ENCODE peak calls at places on chromosomes 13 and 19, in four cellular contexts. L is HepG2, A is GM12878, T is H1. F is an unnamed sample.

GRCh38 chr19:18612051-18612771 is 459 bp upstream of the TMEM59L start:
- DNase-seq in L (no peak), A (no peak), T (peak; percentile 63), F (no peak)

GRCh38 chr13:102704238-102704750 is 9.4 kb upstream of the METTL21C start:
- DNase-seq in L (no peak), A (no peak), T (no peak), F (no peak)

GRCh38 chr13:95896302-95896701 is 156.9 kb downstream of the UGGT2 start:
- DNase-seq in L (no peak), A (no peak), T (no peak), F (no peak)

GRCh38 chr13:109996404-109996960 is 210.1 kb upstream of the IRS2 start:
- DNase-seq in L (no peak), A (no peak), T (no peak), F (no peak)

GRCh38 chr13:26951581-26952177 is 191.1 kb upstream of the GPR12 start:
- DNase-seq in L (peak; percentile 72), A (no peak), T (no peak), F (no peak)

GRCh38 chr19:52494518-52494917 is 33.0 kb upstream of the ZNF808 start:
- DNase-seq in L (no peak), A (no peak), T (no peak), F (no peak)

GRCh38 chr19:18284710-18285430 is 3.4 kb upstream of the JUND start:
- DNase-seq in L (no peak), A (no peak), T (no peak), F (no peak)

GRCh38 chr13:104592127-104592526 is 1525.9 kb upstream of the SLC10A2 start:
- DNase-seq in L (no peak), A (no peak), T (no peak), F (no peak)

GRCh38 chr19:6374179-6374709 is 1.5 kb downstream of the PSPN start:
- DNase-seq in L (no peak), A (no peak), T (no peak), F (no peak)

GRCh38 chr13:59318320-59318930 is 845.3 kb downstream of the DIAPH3 start:
- DNase-seq in L (peak; percentile 58), A (peak; percentile 9), T (peak; percentile 90), F (peak; percentile 42)

GRCh38 chr13:112245959-112246358 is 130.2 kb upstream of the SPACA7 start:
- DNase-seq in L (no peak), A (no peak), T (peak; percentile 24), F (no peak)

DNA sequence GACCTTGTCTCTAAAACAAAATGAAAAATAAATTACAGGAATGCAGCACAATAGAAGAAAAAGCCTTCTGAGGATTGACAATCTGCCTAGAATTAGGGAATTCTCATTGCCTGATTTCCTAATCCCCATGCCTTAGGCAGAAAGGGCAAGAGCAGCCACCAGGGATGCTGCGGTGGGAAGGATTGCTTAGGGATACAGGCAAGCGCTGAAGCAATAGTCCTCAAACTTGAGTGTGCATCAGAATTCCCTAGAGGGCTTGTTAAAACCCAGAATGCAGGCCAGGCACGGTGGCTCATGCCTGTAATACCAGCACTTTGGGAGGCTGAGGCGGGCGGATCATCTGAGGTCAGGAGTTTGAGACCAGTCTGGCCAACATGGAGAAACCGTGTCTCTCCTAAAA is 1.0 kb upstream of the OR7C2 start:
- DNase-seq in L (no peak), A (no peak), T (no peak), F (no peak)
- H3K4me1 ChIP-seq in L (no peaks in the 10 kb centered on the region), A (no peaks in the 10 kb centered on the region), T (no peaks in the 10 kb centered on the region), F (no peaks in the 10 kb centered on the region)

DNA sequence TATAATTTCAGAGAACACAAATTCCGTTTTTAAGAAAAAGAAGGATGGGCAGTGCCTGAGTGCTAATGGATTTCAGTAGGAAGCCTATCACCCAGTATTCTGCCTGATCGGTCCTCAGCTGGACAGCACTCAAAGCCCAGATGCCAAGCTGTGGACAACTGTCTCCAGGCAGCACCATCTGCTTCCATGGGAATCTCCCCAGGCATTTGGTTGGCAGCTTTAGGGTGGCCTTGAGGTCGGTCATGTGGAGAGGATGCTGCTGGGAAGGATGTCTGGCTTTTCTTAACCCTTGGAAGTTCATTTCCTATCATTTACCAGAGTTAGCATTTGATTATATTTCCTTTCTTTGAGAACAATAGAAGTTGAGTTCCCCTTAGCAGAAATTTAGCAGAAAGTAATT is 311.6 kb downstream of the TBC1D4 start:
- DNase-seq in L (no peak), A (no peak), T (no peak), F (no peak)
- TF ChIP-seq YY1 in L (no peak), A (no peak), T (no peak), F (no peak)

DNA sequence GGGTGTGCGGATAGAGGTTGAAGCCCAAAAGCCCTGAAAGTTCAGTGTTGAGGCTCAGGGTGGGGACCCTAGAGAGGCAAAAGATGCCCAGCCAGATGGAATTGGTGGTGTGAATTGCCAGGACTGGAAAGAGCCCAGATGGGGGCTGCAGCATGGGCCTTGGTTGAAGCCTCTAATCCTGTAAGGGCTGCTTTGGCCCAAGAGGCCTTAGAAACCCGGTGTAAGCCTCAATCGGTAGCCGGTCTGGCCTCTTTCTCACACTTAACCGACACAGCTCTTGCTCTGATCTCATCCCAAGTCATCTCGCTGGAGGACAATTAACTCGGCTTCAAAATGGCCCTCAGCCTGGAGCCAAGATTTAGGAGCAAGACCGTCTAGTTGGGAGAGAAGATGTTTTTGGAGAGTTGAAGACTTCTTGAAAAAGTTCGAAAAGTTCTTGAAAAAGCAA is 2.0 kb downstream of the TPM4 start:
- DNase-seq in L (no peak), A (no peak), T (no peak), F (no peak)
- TF ChIP-seq SUZ12 in L (no peak), A (no peak), T (no peak), F (no peak)

GRCh38 chr13:48178126-48178525 is 54.9 kb upstream of the ITM2B start:
- DNase-seq in L (no peak), A (no peak), T (no peak), F (no peak)
- H3K4me1 ChIP-seq in L (no peaks in the 10 kb centered on the region), A (no peaks in the 10 kb centered on the region), T (no peaks in the 10 kb centered on the region), F (no peaks in the 10 kb centered on the region)

GRCh38 chr19:47489072-47489914 is 5.3 kb upstream of the KPTN start:
- DNase-seq in L (no peak), A (no peak), T (no peak), F (no peak)
- TF ChIP-seq YY1 in L (no peak), A (no peak), T (no peak), F (no peak)

GRCh38 chr19:39169143-39169810 is 27.5 kb upstream of the NCCRP1 start:
- DNase-seq in L (no peak), A (no peak), T (no peak), F (no peak)

GRCh38 chr19:39168258-39169142 is 28.3 kb upstream of the NCCRP1 start:
- DNase-seq in L (no peak), A (no peak), T (no peak), F (no peak)

GRCh38 chr19:39166571-39167391 is 30.0 kb upstream of the NCCRP1 start:
- DNase-seq in L (peak; percentile 49), A (no peak), T (no peak), F (no peak)

GRCh38 chr19:39165857-39166256 is 30.9 kb upstream of the NCCRP1 start:
- DNase-seq in L (no peak), A (no peak), T (no peak), F (no peak)

DNA sequence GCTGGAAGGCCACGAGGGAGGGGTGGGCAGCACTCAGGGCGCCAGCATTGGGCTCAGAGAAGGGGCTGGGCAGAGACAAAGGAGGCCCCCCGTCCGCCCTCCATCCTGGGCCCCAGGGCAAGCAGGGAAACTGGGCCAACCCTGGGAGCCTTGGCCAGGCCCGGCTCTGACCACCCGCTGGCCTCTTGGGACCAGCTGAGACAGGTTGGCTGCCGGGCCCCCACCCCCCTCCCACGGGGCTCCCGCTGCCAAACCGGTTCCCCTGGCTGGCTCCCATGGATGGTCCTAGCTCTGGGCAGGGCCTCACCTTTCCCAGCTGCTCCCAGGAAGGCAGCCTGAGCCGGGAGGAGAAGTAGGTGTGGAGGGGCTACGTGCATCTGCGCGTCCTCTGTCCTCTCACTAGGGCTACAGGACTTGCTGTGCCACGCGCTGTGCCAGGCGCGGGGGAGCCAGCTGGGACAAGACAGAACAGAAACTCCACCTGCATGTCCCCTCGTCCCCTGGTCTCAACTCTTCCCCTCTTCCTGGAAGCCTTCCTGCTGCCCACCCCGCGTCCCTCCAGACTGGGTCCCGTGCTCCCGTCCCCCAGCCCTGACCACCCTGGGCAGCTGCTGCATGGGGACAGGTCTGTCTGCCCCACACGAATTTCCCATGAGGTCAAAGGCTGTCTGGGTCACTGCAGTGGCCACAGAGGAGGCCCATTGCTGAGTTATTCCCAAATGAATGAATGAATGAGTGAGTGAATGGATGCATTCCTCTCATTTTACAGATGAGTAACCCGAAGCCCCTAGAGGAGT is 29.1 kb upstream of the NCCRP1 start:
- DNase-seq in L (no peak), A (no peak), T (no peak), F (no peak)
- TF ChIP-seq SUZ12 in L (no peak), A (no peak), T (no peak), F (no peak)